ENCODE peak calls at places on chromosome 12, in eight cellular contexts. I is mucosa of descending colon; Z is CD8-positive, alpha-beta T cell; C is breast epithelium; O is astrocyte; E is CD8-positive, alpha-beta memory T cell; Y is heart left ventricle; K is mesendoderm. V is an unnamed sample.

GRCh38 chr12:51591020-51591901 is at the start of gene SCN8A:
- DNase-seq in K (peak), C (no peak), Y (no peak), O (peak), Z (no peak), E (peak), I (peak), V (no peak)

GRCh38 chr12:95763809-95764253 is 26.7 kb downstream of the NTN4 start:
- DNase-seq in Z (no peak), K (no peak), Y (peak), I (no peak), E (no peak), C (no peak), O (peak), V (no peak)

GRCh38 chr12:72610854-72611358 is 338.7 kb downstream of the TRHDE start:
- DNase-seq in E (no peak), K (peak), I (no peak), C (no peak), O (no peak), Z (no peak), Y (no peak), V (no peak)

GRCh38 chr12:79414252-79414651 is 276.5 kb downstream of the PAWR start:
- DNase-seq in Y (no peak), K (no peak), C (no peak), E (no peak), Z (no peak), O (no peak), I (peak), V (no peak)

GRCh38 chr12:19402743-19403400 is 36.4 kb upstream of the AEBP2 start:
- DNase-seq in C (no peak), Y (peak), I (no peak), Z (no peak), E (no peak), O (peak), K (peak), V (no peak)

GRCh38 chr12:62640910-62641448 is 174.4 kb downstream of the MON2 start:
- DNase-seq in C (no peak), Y (no peak), I (no peak), O (peak), K (peak), E (no peak), Z (no peak), V (no peak)

GRCh38 chr12:123533672-123534643 is at the start of gene RILPL1:
- DNase-seq in Z (peak), Y (peak), K (peak), I (peak), E (peak), O (peak), C (no peak), V (peak)

GRCh38 chr12:130764475-130765185 is 48.5 kb upstream of the RIMBP2 start:
- DNase-seq in Y (no peak), K (peak), I (no peak), E (peak), O (peak), C (no peak), Z (no peak), V (no peak)

GRCh38 chr12:460301-461230 is 827 bp downstream of the B4GALNT3 start:
- DNase-seq in I (peak), Z (no peak), C (no peak), E (peak), Y (no peak), K (no peak), O (no peak), V (no peak)
- H3K4me3 ChIP-seq in I (peak), Z (no peak), C (peak), E (no peak), Y (peak), K (peak), O (peak), V (peak)

GRCh38 chr12:112924986-112925385 is 13.3 kb upstream of the OAS3 start:
- DNase-seq in O (no peak), K (no peak), I (peak), E (no peak), C (no peak), Y (no peak), Z (no peak), V (no peak)
- H3K4me3 ChIP-seq in O (no peak), K (no peak), I (no peak), E (no peak), C (no peak), Y (no peak), Z (no peak), V (no peak)

DNA sequence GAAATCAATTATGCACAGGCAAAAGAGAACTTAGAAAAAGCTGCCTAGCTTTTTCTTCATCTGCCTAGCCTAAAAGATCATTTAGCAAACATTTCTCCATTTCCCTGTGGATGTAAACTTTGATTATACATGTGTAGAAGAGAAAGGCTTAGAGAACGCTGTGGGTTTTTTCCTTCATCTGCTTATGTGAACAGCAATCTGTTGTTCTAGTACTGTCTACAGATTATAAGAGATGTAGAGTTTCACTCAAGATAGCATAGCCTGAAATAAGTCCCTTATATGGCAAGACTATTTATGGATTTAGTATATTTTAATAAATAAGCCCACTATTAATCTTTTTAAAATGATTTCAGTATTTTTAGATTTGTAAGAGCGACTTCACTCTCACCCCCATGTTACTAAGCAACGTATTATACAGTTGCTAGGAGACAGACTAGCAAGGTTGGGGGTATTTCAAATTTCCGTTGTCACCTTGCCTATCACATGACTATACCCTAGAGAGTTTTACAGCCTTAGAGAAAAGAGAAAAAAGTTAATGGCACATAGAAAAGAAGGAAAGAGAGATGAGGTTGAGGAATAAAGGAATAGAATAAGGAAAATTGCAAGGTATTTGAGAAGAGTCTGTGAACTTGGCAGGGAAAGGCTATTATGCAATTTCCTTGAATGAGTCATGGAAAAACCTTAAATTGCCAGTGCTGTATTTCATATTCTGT is 12.2 kb upstream of the TUBA1A start:
- DNase-seq in I (no peak), Z (no peak), Y (no peak), O (peak), K (peak), E (no peak), C (no peak), V (no peak)
- H3K4me3 ChIP-seq in I (no peak), Z (no peak), Y (no peak), O (peak), K (no peak), E (no peak), C (no peak), V (no peak)

DNA sequence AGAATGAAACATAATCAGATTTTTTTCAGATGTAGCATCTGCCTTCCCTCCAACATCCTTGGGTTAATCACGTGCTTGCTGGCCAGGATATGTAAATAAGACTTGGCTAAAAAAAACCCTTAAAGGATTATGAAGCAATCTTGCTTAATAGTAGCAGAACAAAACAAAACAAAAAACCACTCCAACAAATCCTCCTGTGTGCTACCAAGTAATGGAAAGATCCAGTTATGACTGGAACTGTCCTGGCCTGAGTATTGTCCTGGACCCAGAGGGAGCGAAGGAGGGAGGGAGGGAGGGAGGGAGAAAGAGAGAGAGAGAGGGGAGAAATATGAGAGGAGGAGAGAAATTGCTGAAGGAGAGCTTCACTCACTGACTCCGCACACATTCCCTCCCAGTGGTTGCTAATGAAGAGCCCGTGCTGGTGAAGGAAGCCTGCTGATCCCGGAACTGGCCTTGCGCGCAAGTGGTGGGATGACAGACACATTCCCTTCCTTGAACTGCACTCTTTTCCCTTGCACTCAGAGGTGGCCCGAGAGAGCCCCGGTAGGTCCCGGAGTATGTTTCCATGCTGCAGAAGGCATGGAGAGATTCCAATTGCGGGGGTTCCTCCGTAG is 57.2 kb downstream of the HMGA2 start:
- DNase-seq in C (peak), O (peak), Z (no peak), Y (peak), I (no peak), E (no peak), K (peak), V (peak)
- H3K4me3 ChIP-seq in C (peak), O (no peak), Z (no peak), Y (peak), I (no peak), E (no peak), K (no peak), V (peak)

GRCh38 chr12:31322651-31323248 is 3.2 kb downstream of the SINHCAF start:
- DNase-seq in K (peak), E (no peak), C (no peak), O (peak), Z (no peak), Y (no peak), I (no peak), V (no peak)
- H3K4me3 ChIP-seq in K (peak), E (peak), C (no peak), O (peak), Z (no peak), Y (peak), I (no peak), V (no peak)

GRCh38 chr12:55827806-55828205 is 1.6 kb downstream of the DNAJC14 start:
- DNase-seq in O (no peak), K (no peak), C (no peak), Y (no peak), E (no peak), I (no peak), Z (no peak), V (no peak)

GRCh38 chr12:55823419-55823818 is 5.6 kb downstream of the ORMDL2 start:
- DNase-seq in Y (no peak), C (no peak), O (no peak), K (no peak), Z (no peak), I (no peak), E (no peak), V (no peak)

GRCh38 chr12:55828357-55828756 is 1.0 kb downstream of the DNAJC14 start:
- DNase-seq in C (no peak), E (no peak), K (no peak), I (no peak), Y (no peak), O (no peak), Z (no peak), V (no peak)

GRCh38 chr12:55822228-55822627 is 4.4 kb downstream of the ORMDL2 start:
- DNase-seq in O (no peak), E (no peak), K (peak), I (no peak), Y (no peak), C (no peak), Z (no peak), V (no peak)

GRCh38 chr12:55824726-55825125 is 4.7 kb downstream of the DNAJC14 start:
- DNase-seq in C (no peak), K (no peak), Z (no peak), Y (no peak), O (no peak), E (no peak), I (no peak), V (no peak)
- H3K4me3 ChIP-seq in C (no peak), K (no peak), Z (no peak), Y (no peak), O (no peak), E (no peak), I (no peak), V (no peak)

V was measured in right atrium auricular region.